ENCODE peak calls at places on chromosome 9, in seven cellular contexts. B is PC-3, L is mucosa of descending colon, D is adrenal gland, A is astrocyte of the spinal cord, J is hepatocyte, V is foreskin fibroblast. I is an unnamed sample.

GRCh38 chr9:78001946-78002731 is 29.5 kb downstream of the GNAQ start:
- DNase-seq in B (no peak), V (no peak), L (no peak), D (no peak), J (no peak), A (peak), I (no peak)

GRCh38 chr9:105399117-105399516 is 48.7 kb upstream of the FSD1L start:
- DNase-seq in A (no peak), B (no peak), J (no peak), D (no peak), V (no peak), L (no peak), I (no peak)

GRCh38 chr9:93053781-93054331 is 4.6 kb upstream of the SUSD3 start:
- DNase-seq in J (no peak), V (no peak), D (no peak), B (no peak), L (peak), A (no peak), I (no peak)

GRCh38 chr9:130825051-130825651 is 9.9 kb upstream of the ABL1 start:
- DNase-seq in D (no peak), B (peak), A (peak), J (peak), V (no peak), L (no peak), I (no peak)

GRCh38 chr9:79687131-79687447 is 115.3 kb downstream of the TLE4 start:
- DNase-seq in B (no peak), L (no peak), V (no peak), J (no peak), D (no peak), A (peak), I (no peak)

GRCh38 chr9:35834260-35835215 is 5.5 kb downstream of the TMEM8B start:
- DNase-seq in J (no peak), V (no peak), B (no peak), D (no peak), L (no peak), A (no peak), I (no peak)

GRCh38 chr9:38439916-38440301 is 15.7 kb upstream of the IGFBPL1 start:
- DNase-seq in A (no peak), V (no peak), B (no peak), L (no peak), D (no peak), J (no peak), I (no peak)

GRCh38 chr9:68804911-68805889 is 100.2 kb downstream of the PIP5K1B start:
- DNase-seq in D (no peak), J (no peak), A (no peak), V (no peak), L (no peak), B (no peak), I (no peak)

GRCh38 chr9:111190352-111190751 is 139.7 kb downstream of the OR2K2 start:
- DNase-seq in D (no peak), V (no peak), A (no peak), J (no peak), B (no peak), L (no peak), I (no peak)

GRCh38 chr9:69466151-69466550 is 141.1 kb downstream of the ENTREP1 start:
- DNase-seq in V (peak), J (no peak), D (no peak), L (no peak), A (peak), B (no peak), I (peak)

GRCh38 chr9:77166193-77166592 is 11.1 kb upstream of the VPS13A start:
- DNase-seq in L (no peak), J (no peak), D (no peak), V (no peak), A (no peak), B (no peak), I (no peak)

GRCh38 chr9:101674165-101674564 is 64.3 kb downstream of the GRIN3A start:
- DNase-seq in J (no peak), V (no peak), L (no peak), D (no peak), A (no peak), B (no peak), I (no peak)

GRCh38 chr9:108543251-108543768 is 312.5 kb downstream of the ACTL7B start:
- DNase-seq in L (no peak), A (no peak), D (no peak), J (peak), B (peak), V (peak), I (peak)

GRCh38 chr9:89260525-89260924 is 50.5 kb upstream of the CKS2 start:
- DNase-seq in D (no peak), A (no peak), J (no peak), B (no peak), L (no peak), V (no peak), I (no peak)

GRCh38 chr9:75147638-75148037 is 59.3 kb downstream of the OSTF1 start:
- DNase-seq in D (no peak), A (peak), V (peak), L (no peak), B (no peak), J (no peak), I (no peak)

GRCh38 chr9:131051592-131052517 is 42.9 kb downstream of the LAMC3 start:
- DNase-seq in B (no peak), J (no peak), D (no peak), A (no peak), L (no peak), V (no peak), I (no peak)

DNA sequence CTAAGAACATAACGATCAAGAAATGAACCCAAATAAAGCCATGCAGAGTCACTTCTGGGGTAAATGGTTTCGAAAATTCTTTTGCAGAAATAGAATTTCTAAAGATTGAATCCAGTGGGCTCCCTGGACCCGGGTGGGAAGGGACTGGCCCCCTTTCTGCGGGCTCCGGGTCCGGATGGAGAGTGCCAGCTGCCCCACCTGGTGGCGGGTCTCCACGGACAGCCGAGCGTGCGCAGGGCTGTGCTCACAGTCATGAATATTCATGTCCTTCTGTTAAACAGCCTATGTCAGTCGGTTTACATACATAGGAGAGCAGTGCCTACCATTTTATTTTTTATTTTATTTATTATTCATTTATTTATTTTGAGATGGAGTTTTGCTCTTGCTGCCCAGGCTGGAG is 4.7 kb upstream of the PPP1R26 start:
- DNase-seq in L (no peak), A (no peak), J (peak), V (peak), D (no peak), B (no peak), I (no peak)
- H3K4me3 ChIP-seq in L (no peak), A (no peak), J (no peak), V (no peak), D (no peak), B (no peak), I (no peak)

GRCh38 chr9:95111716-95112115 is 205.8 kb downstream of the FANCC start:
- DNase-seq in B (no peak), D (no peak), V (no peak), A (no peak), L (no peak), J (no peak), I (no peak)

GRCh38 chr9:95116820-95117204 is 200.7 kb downstream of the FANCC start:
- DNase-seq in B (peak), D (no peak), A (no peak), V (no peak), J (no peak), L (no peak), I (no peak)

GRCh38 chr9:95112436-95113280 is 204.9 kb downstream of the FANCC start:
- DNase-seq in J (no peak), A (no peak), V (no peak), B (no peak), D (no peak), L (no peak), I (no peak)

GRCh38 chr9:95115104-95115503 is 202.4 kb downstream of the FANCC start:
- DNase-seq in V (no peak), J (no peak), B (no peak), D (no peak), A (no peak), L (no peak), I (no peak)

GRCh38 chr9:95116002-95116819 is 201.3 kb downstream of the FANCC start:
- DNase-seq in J (no peak), B (peak), D (no peak), V (no peak), L (no peak), A (no peak), I (no peak)
- TF ChIP-seq CTCF in J (peak), B (peak), D (no peak), V (no peak), L (peak), A (peak), I (peak)

GRCh38 chr9:37369671-37370070 is 52.8 kb upstream of the GRHPR start:
- DNase-seq in L (no peak), D (no peak), J (no peak), V (no peak), B (no peak), A (no peak), I (no peak)

GRCh38 chr9:37372839-37373238 is 49.7 kb upstream of the GRHPR start:
- DNase-seq in V (no peak), B (no peak), A (no peak), J (no peak), D (no peak), L (no peak), I (no peak)

GRCh38 chr9:37371565-37372464 is 50.7 kb upstream of the GRHPR start:
- DNase-seq in D (no peak), A (peak), J (peak), V (no peak), L (no peak), B (no peak), I (no peak)

GRCh38 chr9:37370282-37370681 is 52.2 kb upstream of the GRHPR start:
- DNase-seq in A (no peak), L (no peak), V (no peak), J (no peak), B (no peak), D (no peak), I (no peak)

GRCh38 chr9:37370968-37371563 is 51.4 kb upstream of the GRHPR start:
- DNase-seq in D (no peak), L (no peak), J (no peak), V (no peak), A (no peak), B (no peak), I (no peak)
- H3K4me3 ChIP-seq in D (no peak), L (no peak), J (no peak), V (no peak), A (no peak), B (no peak), I (no peak)

GRCh38 chr9:95971815-95972214 is 96.3 kb downstream of the ERCC6L2 start:
- DNase-seq in J (no peak), B (no peak), A (no peak), V (no peak), D (no peak), L (no peak), I (no peak)
- TF ChIP-seq CTCF in J (no peak), B (no peak), A (no peak), V (no peak), D (no peak), L (no peak), I (no peak)

DNA sequence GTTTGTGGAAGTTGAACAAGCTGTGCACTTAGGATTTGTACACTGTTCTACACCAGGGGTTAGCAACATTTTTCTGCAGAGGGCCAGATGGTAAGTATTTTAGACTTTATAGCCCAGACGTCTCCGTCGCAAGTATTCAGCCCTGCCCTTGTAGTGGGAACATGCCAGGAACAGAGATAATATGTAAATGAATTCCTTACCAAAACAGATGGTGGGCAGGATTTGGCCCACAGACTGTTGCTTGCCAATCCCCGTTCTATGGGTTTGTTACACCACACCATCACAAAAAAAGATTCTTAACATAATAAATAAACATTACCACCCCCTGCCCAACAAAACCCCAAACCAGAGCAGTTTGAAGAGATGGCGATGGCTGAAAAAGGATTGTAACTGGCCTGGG is 74.3 kb downstream of the AMBP start:
- DNase-seq in J (no peak), D (no peak), V (no peak), A (peak), L (no peak), B (no peak), I (no peak)
- H3K4me3 ChIP-seq in J (no peak), D (no peak), V (no peak), A (no peak), L (no peak), B (no peak), I (no peak)

GRCh38 chr9:34254141-34254913 is 74.7 kb downstream of the KIF24 start:
- DNase-seq in J (peak), D (no peak), B (peak), A (peak), V (peak), L (no peak), I (no peak)

GRCh38 chr9:34254966-34255825 is 73.9 kb downstream of the KIF24 start:
- DNase-seq in A (peak), D (no peak), J (no peak), B (peak), V (no peak), L (no peak), I (no peak)

GRCh38 chr9:34256987-34257585 is 72.0 kb downstream of the KIF24 start:
- DNase-seq in D (no peak), J (no peak), A (no peak), L (no peak), B (no peak), V (no peak), I (no peak)

GRCh38 chr9:34253460-34253837 is 74.6 kb downstream of the UBAP1 start:
- DNase-seq in B (peak), L (no peak), V (peak), J (peak), D (peak), A (peak), I (no peak)

GRCh38 chr9:34256104-34256503 is 73.0 kb downstream of the KIF24 start:
- DNase-seq in D (no peak), A (no peak), L (no peak), B (peak), J (no peak), V (no peak), I (no peak)
- TF ChIP-seq CTCF in D (peak), A (peak), L (no peak), B (peak), J (peak), V (peak), I (peak)